ENCODE peak calls at places on chromosomes 1 and 21, in seven cellular contexts. V, I, D, A, Y, S and R are unnamed samples.

GRCh38 chr1:33470495-33471012 is 1.9 kb upstream of the ZSCAN20 start:
- DNase-seq in V (peak), I (peak), D (peak), A (peak), Y (peak), S (peak), R (peak)

GRCh38 chr1:156578006-156578405 is 1.5 kb upstream of the TTC24 start:
- DNase-seq in V (no peak), I (no peak), D (no peak), A (no peak), Y (no peak), S (no peak), R (no peak)

GRCh38 chr21:31293986-31294385 is 50.1 kb downstream of the TIAM1 start:
- DNase-seq in V (no peak), I (no peak), D (no peak), A (peak), Y (no peak), S (peak), R (no peak)

GRCh38 chr1:25167269-25168192 is 64.8 kb downstream of the SYF2 start:
- DNase-seq in V (peak), I (no peak), D (no peak), A (no peak), Y (peak), S (no peak), R (no peak)

GRCh38 chr1:115828101-115829022 is 12.6 kb downstream of the NHLH2 start:
- DNase-seq in V (no peak), I (no peak), D (no peak), A (no peak), Y (no peak), S (peak), R (no peak)

GRCh38 chr1:28893403-28894102 is 20.8 kb upstream of the EPB41 start:
- DNase-seq in V (no peak), I (peak), D (peak), A (no peak), Y (no peak), S (no peak), R (no peak)

GRCh38 chr1:197915797-197916686 is 1.1 kb upstream of the LHX9 start:
- DNase-seq in V (peak), I (no peak), D (no peak), A (peak), Y (no peak), S (no peak), R (no peak)

GRCh38 chr1:9294440-9294773 is 1.7 kb downstream of the SPSB1 start:
- DNase-seq in V (no peak), I (no peak), D (no peak), A (peak), Y (no peak), S (no peak), R (no peak)

GRCh38 chr1:107414550-107414949 is 273.7 kb downstream of the NTNG1 start:
- DNase-seq in V (no peak), I (no peak), D (no peak), A (no peak), Y (no peak), S (no peak), R (no peak)

GRCh38 chr1:171486048-171486519 is 754 bp downstream of the PRRC2C start:
- DNase-seq in V (peak), I (no peak), D (peak), A (peak), Y (no peak), S (peak), R (peak)

GRCh38 chr1:104765115-104765514 is 1015.4 kb downstream of the AMY1C start:
- DNase-seq in V (no peak), I (peak), D (no peak), A (no peak), Y (no peak), S (peak), R (no peak)

GRCh38 chr1:186440584-186440983 is 20.3 kb downstream of the PDC start:
- DNase-seq in V (peak), I (no peak), D (no peak), A (peak), Y (no peak), S (no peak), R (no peak)

GRCh38 chr1:178580876-178581275 is 68.0 kb downstream of the TEX35 start:
- DNase-seq in V (no peak), I (no peak), D (no peak), A (no peak), Y (no peak), S (no peak), R (no peak)

GRCh38 chr1:227764019-227764391 is 28.8 kb downstream of the SNAP47 start:
- DNase-seq in V (peak), I (no peak), D (no peak), A (peak), Y (no peak), S (no peak), R (no peak)

GRCh38 chr1:220094016-220094911 is at the start of gene IARS2:
- DNase-seq in V (peak), I (peak), D (peak), A (peak), Y (peak), S (peak), R (peak)

GRCh38 chr1:203306089-203306969 is 1.0 kb downstream of the BTG2 start:
- DNase-seq in V (peak), I (no peak), D (no peak), A (peak), Y (peak), S (peak), R (no peak)

GRCh38 chr1:221279146-221279545 is 399.9 kb downstream of the HLX start:
- DNase-seq in V (no peak), I (no peak), D (no peak), A (no peak), Y (no peak), S (no peak), R (no peak)

GRCh38 chr1:234289538-234290305 is 83.5 kb upstream of the COA6 start:
- DNase-seq in V (no peak), I (no peak), D (no peak), A (no peak), Y (no peak), S (no peak), R (no peak)

GRCh38 chr1:160489513-160490261 is 33.4 kb downstream of the SLAMF6 start:
- DNase-seq in V (no peak), I (peak), D (no peak), A (no peak), Y (no peak), S (no peak), R (no peak)

GRCh38 chr1:168009322-168009721 is 72.5 kb upstream of the MPC2 start:
- DNase-seq in V (no peak), I (no peak), D (no peak), A (no peak), Y (no peak), S (no peak), R (no peak)

GRCh38 chr1:242524571-242525359 is at the start of gene PLD5:
- DNase-seq in V (peak), I (no peak), D (no peak), A (no peak), Y (peak), S (no peak), R (no peak)

GRCh38 chr1:111450185-111450584 is 921 bp downstream of the ATP5PB start:
- DNase-seq in V (no peak), I (no peak), D (no peak), A (no peak), Y (no peak), S (no peak), R (no peak)

GRCh38 chr1:202671388-202671787 is 38.9 kb downstream of the SYT2 start:
- DNase-seq in V (no peak), I (no peak), D (no peak), A (no peak), Y (no peak), S (no peak), R (no peak)

GRCh38 chr1:226657788-226658537 is 81.1 kb downstream of the ITPKB start:
- DNase-seq in V (no peak), I (no peak), D (no peak), A (no peak), Y (peak), S (no peak), R (no peak)

GRCh38 chr1:231045318-231045717 is 5.3 kb upstream of the FAM89A start:
- DNase-seq in V (no peak), I (no peak), D (no peak), A (no peak), Y (no peak), S (no peak), R (no peak)

GRCh38 chr1:13762642-13763041 is 62.7 kb downstream of the PRDM2 start:
- DNase-seq in V (no peak), I (no peak), D (no peak), A (no peak), Y (no peak), S (no peak), R (no peak)

GRCh38 chr1:8791819-8792218 is 25.6 kb downstream of the RERE start:
- DNase-seq in V (no peak), I (no peak), D (no peak), A (no peak), Y (no peak), S (no peak), R (no peak)

GRCh38 chr1:166379447-166379846 is 212.6 kb upstream of the FAM78B start:
- DNase-seq in V (no peak), I (no peak), D (no peak), A (no peak), Y (no peak), S (no peak), R (no peak)

GRCh38 chr1:36818771-36819170 is 215.5 kb downstream of the GRIK3 start:
- DNase-seq in V (no peak), I (no peak), D (no peak), A (no peak), Y (no peak), S (no peak), R (no peak)